ENCODE peak calls at places on chromosomes 5 and 9, in four cellular contexts. F, K, X and Y are unnamed samples.

GRCh38 chr5:77881528-77881927 is 105.4 kb upstream of the TBCA start:
- DNase-seq in F (peak), K (no peak), X (no peak), Y (no peak)

GRCh38 chr5:42970636-42971559 is 69.2 kb downstream of the ANXA2R start:
- DNase-seq in K (no peak), X (peak), F (no peak), Y (no peak)

GRCh38 chr9:121622842-121623203 is 28.6 kb upstream of the DAB2IP start:
- DNase-seq in X (no peak), K (no peak), F (no peak), Y (no peak)

GRCh38 chr9:87606921-87607521 is 109.4 kb downstream of the DAPK1 start:
- DNase-seq in X (peak), K (no peak), F (no peak), Y (no peak)

GRCh38 chr9:94950733-94951590 is 224.5 kb downstream of the AOPEP start:
- DNase-seq in X (no peak), K (peak), F (no peak), Y (no peak)

GRCh38 chr5:135039526-135040296 is 5.7 kb upstream of the PITX1 start:
- DNase-seq in K (no peak), F (no peak), X (no peak), Y (no peak)

GRCh38 chr5:81393430-81393782 is 528 bp downstream of the ACOT12 start:
- DNase-seq in K (no peak), X (no peak), F (no peak), Y (no peak)

GRCh38 chr9:113876806-113877236 is 712 bp downstream of the ZNF618 start:
- DNase-seq in X (no peak), F (no peak), K (no peak), Y (no peak)

GRCh38 chr5:112918679-112919078 is 3.3 kb downstream of the REEP5 start:
- DNase-seq in K (no peak), F (no peak), X (no peak), Y (no peak)

GRCh38 chr5:134568761-134569725 is 43.6 kb downstream of the JADE2 start:
- DNase-seq in X (peak), F (no peak), K (no peak), Y (no peak)

GRCh38 chr5:1000329-1000728 is 8.3 kb upstream of the NKD2 start:
- DNase-seq in X (no peak), F (no peak), K (no peak), Y (no peak)

GRCh38 chr9:105818903-105819302 is 124.6 kb downstream of the TMEM38B start:
- DNase-seq in X (no peak), K (no peak), F (no peak), Y (no peak)

GRCh38 chr5:91307023-91307422 is 76.1 kb downstream of the ARRDC3 start:
- DNase-seq in F (no peak), K (no peak), X (peak), Y (no peak)

GRCh38 chr9:35696520-35697215 is 6.9 kb upstream of the TPM2 start:
- DNase-seq in K (peak), X (peak), F (peak), Y (no peak)

GRCh38 chr9:38107811-38108304 is 38.8 kb upstream of the SHB start:
- DNase-seq in X (no peak), F (peak), K (no peak), Y (no peak)

GRCh38 chr5:59276886-59277514 is 616.5 kb downstream of the PDE4D start:
- DNase-seq in X (peak), K (no peak), F (no peak), Y (no peak)

GRCh38 chr5:1494780-1495524 is 28.8 kb downstream of the LPCAT1 start:
- DNase-seq in K (no peak), F (no peak), X (no peak), Y (no peak)

GRCh38 chr5:112419596-112420110 is 576 bp upstream of the EPB41L4A start:
- DNase-seq in K (no peak), X (peak), F (peak), Y (no peak)

GRCh38 chr9:98218562-98219363 is 26.3 kb upstream of the CORO2A start:
- DNase-seq in F (no peak), X (no peak), K (no peak), Y (peak)

GRCh38 chr5:130034872-130035271 is 130.6 kb downstream of the CHSY3 start:
- DNase-seq in F (no peak), K (no peak), X (no peak), Y (no peak)

GRCh38 chr9:110599468-110599867 is 19.9 kb upstream of the SVEP1 start:
- DNase-seq in X (no peak), F (no peak), K (no peak), Y (peak)

GRCh38 chr5:143738415-143739401 is 73.3 kb upstream of the HMHB1 start:
- DNase-seq in F (no peak), K (no peak), X (no peak), Y (no peak)

GRCh38 chr5:15717002-15717401 is 217.0 kb downstream of the FBXL7 start:
- DNase-seq in K (no peak), X (no peak), F (no peak), Y (no peak)

GRCh38 chr5:115460476-115460875 is 84.1 kb downstream of the FEM1C start:
- DNase-seq in X (peak), K (no peak), F (no peak), Y (no peak)

GRCh38 chr9:118575341-118576070 is 793.7 kb downstream of the BRINP1 start:
- DNase-seq in K (no peak), F (no peak), X (no peak), Y (no peak)

GRCh38 chr5:21810737-21811316 is 1042.3 kb downstream of the CDH12 start:
- DNase-seq in X (peak), K (peak), F (peak), Y (no peak)

GRCh38 chr9:5846501-5846921 is 13.6 kb upstream of the ERMP1 start:
- DNase-seq in X (no peak), K (no peak), F (no peak), Y (no peak)

GRCh38 chr5:151551985-151552384 is 39.1 kb downstream of the FAT2 start:
- DNase-seq in F (no peak), X (no peak), K (no peak), Y (no peak)

GRCh38 chr5:151553130-151553670 is 37.9 kb downstream of the FAT2 start:
- DNase-seq in F (no peak), X (no peak), K (no peak), Y (no peak)

GRCh38 chr5:151547364-151547763 is 43.8 kb downstream of the FAT2 start:
- DNase-seq in X (no peak), F (no peak), K (no peak), Y (no peak)

GRCh38 chr5:151549713-151550112 is 41.4 kb downstream of the FAT2 start:
- DNase-seq in F (no peak), K (no peak), X (no peak), Y (no peak)

DNA sequence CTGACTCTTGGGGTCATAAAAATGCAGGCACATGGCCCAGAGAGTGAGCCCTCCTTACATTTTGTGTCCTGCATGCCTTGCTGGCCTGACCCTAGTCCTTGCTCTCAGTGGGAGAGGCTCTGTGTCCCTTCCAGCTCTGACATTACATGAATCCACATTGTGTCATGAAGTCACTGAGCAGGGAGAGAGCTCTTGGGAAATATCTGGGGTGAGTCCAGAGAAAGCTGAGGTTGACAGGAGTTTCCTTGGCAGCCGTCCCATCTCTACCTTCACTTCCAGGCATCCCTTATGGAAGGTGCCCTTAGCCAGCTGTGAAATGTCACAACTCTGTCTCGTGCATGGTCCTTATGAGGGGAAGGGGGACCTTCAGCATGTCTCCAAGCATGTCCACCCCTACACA is 41.0 kb downstream of the FAT2 start:
- DNase-seq in F (no peak), X (no peak), K (no peak), Y (no peak)
- TF ChIP-seq RNF2 in F (no peak), X (no peak), K (no peak), Y (no peak)

GRCh38 chr5:131328536-131329186 is 64.8 kb downstream of the CDC42SE2 start:
- DNase-seq in F (no peak), X (peak), K (peak), Y (no peak)
- TF ChIP-seq RNF2 in F (no peak), X (no peak), K (no peak), Y (no peak)

GRCh38 chr5:50874277-50874984 is 208.0 kb downstream of the PARP8 start:
- DNase-seq in K (no peak), F (no peak), X (no peak), Y (no peak)

GRCh38 chr5:50874985-50875330 is 208.5 kb downstream of the PARP8 start:
- DNase-seq in K (no peak), X (no peak), F (no peak), Y (no peak)

GRCh38 chr5:50873594-50874276 is 207.3 kb downstream of the PARP8 start:
- DNase-seq in X (no peak), K (no peak), F (no peak), Y (no peak)
- TF ChIP-seq RNF2 in X (no peak), K (no peak), F (no peak), Y (no peak)

GRCh38 chr5:72353046-72353445 is 32.9 kb downstream of the PTCD2 start:
- DNase-seq in F (no peak), X (peak), K (no peak), Y (no peak)
- TF ChIP-seq RNF2 in F (no peak), X (no peak), K (no peak), Y (no peak)

GRCh38 chr9:130856474-130856873 is 21.4 kb downstream of the ABL1 start:
- DNase-seq in F (peak), K (no peak), X (no peak), Y (no peak)

GRCh38 chr9:130858734-130859705 is 24.0 kb downstream of the ABL1 start:
- DNase-seq in K (no peak), X (no peak), F (no peak), Y (no peak)

GRCh38 chr9:130854835-130855234 is 19.8 kb downstream of the ABL1 start:
- DNase-seq in F (no peak), X (no peak), K (no peak), Y (no peak)

GRCh38 chr9:130860458-130861316 is 25.6 kb downstream of the ABL1 start:
- DNase-seq in F (peak), K (no peak), X (peak), Y (no peak)

DNA sequence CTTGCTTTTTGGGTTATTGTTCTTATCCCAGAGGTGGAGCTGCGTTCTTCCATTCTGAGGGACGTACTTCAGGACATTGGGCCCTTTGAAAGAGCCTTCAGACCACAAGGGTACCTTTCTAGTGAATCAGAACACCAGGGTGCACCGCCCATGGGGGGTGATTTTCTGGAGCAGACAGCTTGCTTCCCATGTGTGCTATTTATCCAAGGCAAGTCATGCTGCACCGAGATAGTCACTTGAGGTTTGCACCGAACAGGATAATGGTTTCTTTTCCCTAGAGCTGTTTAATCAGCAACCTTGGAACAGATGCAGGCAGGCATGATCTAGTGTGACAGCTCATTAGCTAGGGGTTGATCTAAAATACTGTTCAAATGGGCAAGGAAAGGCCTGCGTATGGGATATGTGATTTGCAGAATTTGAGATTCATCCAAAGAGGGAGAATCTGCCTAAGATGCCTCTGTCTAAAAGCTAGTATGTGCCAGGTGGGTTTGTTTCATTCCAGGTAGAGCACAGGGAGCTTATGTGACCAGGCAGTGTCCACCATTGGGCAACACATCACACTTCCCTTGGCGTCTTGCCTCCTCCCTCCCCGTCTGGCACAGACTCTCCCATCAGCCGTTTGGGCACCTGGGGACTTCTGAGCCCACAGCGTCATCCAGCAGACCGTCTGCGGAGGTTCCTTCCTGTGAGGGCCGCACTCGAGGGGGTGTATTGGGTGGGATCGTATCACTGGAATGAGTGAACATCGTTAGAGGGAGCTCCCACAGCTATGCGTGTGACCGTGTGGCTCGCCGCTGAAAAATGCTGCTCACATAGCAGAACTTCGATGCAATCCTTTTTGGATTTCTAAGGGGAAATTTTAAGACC is 23.0 kb downstream of the ABL1 start:
- DNase-seq in K (no peak), X (no peak), F (peak), Y (no peak)
- TF ChIP-seq RNF2 in K (no peak), X (no peak), F (no peak), Y (no peak)